ENCODE peak calls at places on chromosomes 3 and 15, in four cellular contexts. T is dorsolateral prefrontal cortex; K is H1; L is stimulated activated CD8-positive, alpha-beta memory T cell treated with anti-CD3 and anti-CD28 coated beads, Interleukin-2, amount 100 ng/mL, for 48 hours. H is an unnamed sample.

GRCh38 chr3:146382386-146382785 is 87.0 kb downstream of the PLSCR2 start:
- DNase-seq in T (no peak), K (no peak), L (no peak), H (no peak)

GRCh38 chr3:170724599-170724998 is 138.7 kb upstream of the SLC7A14 start:
- DNase-seq in T (no peak), K (no peak), L (no peak), H (no peak)

GRCh38 chr3:12231481-12231880 is 57.4 kb upstream of the PPARG start:
- DNase-seq in T (no peak), K (no peak), L (no peak), H (no peak)

GRCh38 chr3:22176911-22177310 is 425.9 kb upstream of the ZNF385D start:
- DNase-seq in T (no peak), K (no peak), L (no peak), H (no peak)

GRCh38 chr15:59738676-59739075 is 49.6 kb upstream of the BNIP2 start:
- DNase-seq in T (no peak), K (no peak), L (no peak), H (no peak)

GRCh38 chr3:12653772-12654171 is 10.1 kb downstream of the RAF1 start:
- DNase-seq in T (no peak), K (no peak), L (no peak), H (no peak)

GRCh38 chr3:195870937-195871336 is 37.4 kb downstream of the TNK2 start:
- DNase-seq in T (no peak), K (no peak), L (no peak), H (no peak)

GRCh38 chr15:100588638-100589242 is 13.2 kb downstream of the LINS1 start:
- DNase-seq in T (no peak), K (no peak), L (no peak), H (no peak)

GRCh38 chr3:150497956-150498355 is 48.3 kb downstream of the SERP1 start:
- DNase-seq in T (no peak), K (no peak), L (no peak), H (no peak)

GRCh38 chr3:113551821-113552220 is 19.5 kb downstream of the SIDT1 start:
- DNase-seq in T (no peak), K (no peak), L (no peak), H (no peak)

GRCh38 chr15:77029166-77030041 is 34.5 kb downstream of the PSTPIP1 start:
- DNase-seq in T (peak; percentile 19), K (peak; percentile 46), L (no peak), H (no peak)

GRCh38 chr3:111159391-111159790 is 87.8 kb downstream of the NECTIN3 start:
- DNase-seq in T (no peak), K (no peak), L (no peak), H (no peak)

GRCh38 chr15:30921781-30922371 is 18.2 kb downstream of the FAN1 start:
- DNase-seq in T (peak; percentile 83), K (peak; percentile 61), L (no peak), H (peak; percentile 79)

GRCh38 chr3:129621626-129622417 is 15.3 kb upstream of the PLXND1 start:
- DNase-seq in T (no peak), K (peak; percentile 39), L (no peak), H (no peak)

GRCh38 chr15:42151736-42152135 is 4.7 kb downstream of the PLA2G4F start:
- DNase-seq in T (peak; percentile 5), K (no peak), L (no peak), H (no peak)

GRCh38 chr3:66482005-66482404 is 18.8 kb downstream of the LRIG1 start:
- DNase-seq in T (no peak), K (no peak), L (no peak), H (peak; percentile 34)